ENCODE peak calls at places on chromosomes 16 and 17, in seven cellular contexts. O is brain microvascular endothelial cell, X is K562, D is AG04450, V is lung, I is upper lobe of right lung, W is A549. K is an unnamed sample.

GRCh38 chr17:29032798-29033197 is 10.1 kb upstream of the PIPOX start:
- DNase-seq in O (no peak), X (no peak), D (no peak), V (no peak), I (no peak), W (no peak), K (no peak)

GRCh38 chr17:3546997-3547396 is 10.6 kb downstream of the TRPV3 start:
- DNase-seq in O (no peak), X (no peak), D (no peak), V (no peak), I (no peak), W (no peak), K (no peak)

GRCh38 chr17:71232801-71233559 is 887.8 kb upstream of the SOX9 start:
- DNase-seq in O (no peak), X (no peak), D (no peak), V (no peak), I (no peak), W (no peak), K (no peak)

GRCh38 chr17:13736915-13737314 is 135.2 kb upstream of the HS3ST3A1 start:
- DNase-seq in O (no peak), X (no peak), D (peak), V (no peak), I (no peak), W (no peak), K (no peak)

GRCh38 chr16:87543436-87544191 is 50.8 kb upstream of the ZCCHC14 start:
- DNase-seq in O (peak), X (no peak), D (no peak), V (no peak), I (no peak), W (no peak), K (no peak)

GRCh38 chr17:61150686-61151299 is 248.8 kb upstream of the TBX2 start:
- DNase-seq in O (no peak), X (no peak), D (no peak), V (no peak), I (no peak), W (no peak), K (no peak)

GRCh38 chr17:48054238-48055185 is 6.4 kb downstream of the NFE2L1 start:
- DNase-seq in O (no peak), X (peak), D (no peak), V (peak), I (peak), W (no peak), K (peak)

GRCh38 chr16:66606000-66606751 is 1.7 kb downstream of the CMTM3 start:
- DNase-seq in O (no peak), X (no peak), D (no peak), V (no peak), I (no peak), W (no peak), K (peak)

GRCh38 chr17:43671075-43671692 is 9.5 kb upstream of the MEOX1 start:
- DNase-seq in O (peak), X (no peak), D (no peak), V (no peak), I (no peak), W (no peak), K (no peak)

GRCh38 chr16:84334058-84334457 is 34.3 kb upstream of the ATP2C2 start:
- DNase-seq in O (no peak), X (no peak), D (no peak), V (no peak), I (peak), W (no peak), K (no peak)

GRCh38 chr16:86991679-86992078 is 325.5 kb downstream of the C16orf95 start:
- DNase-seq in O (peak), X (no peak), D (peak), V (no peak), I (no peak), W (no peak), K (no peak)

GRCh38 chr17:69967910-69968411 is 107.1 kb upstream of the KCNJ16 start:
- DNase-seq in O (peak), X (no peak), D (peak), V (no peak), I (no peak), W (no peak), K (no peak)

GRCh38 chr17:55067697-55068439 is 99.3 kb downstream of the STXBP4 start:
- DNase-seq in O (no peak), X (peak), D (no peak), V (no peak), I (no peak), W (no peak), K (no peak)

GRCh38 chr17:78438694-78439325 is 60.4 kb downstream of the PGS1 start:
- DNase-seq in O (no peak), X (no peak), D (no peak), V (no peak), I (no peak), W (no peak), K (no peak)

GRCh38 chr17:50681260-50682200 is 26.2 kb downstream of the ANKRD40 start:
- DNase-seq in O (peak), X (peak), D (peak), V (no peak), I (peak), W (peak), K (peak)

GRCh38 chr17:10776372-10776771 is 27.5 kb downstream of the TMEM238L start:
- DNase-seq in O (no peak), X (no peak), D (no peak), V (no peak), I (no peak), W (no peak), K (no peak)

GRCh38 chr17:17326275-17326875 is 23.2 kb downstream of the NT5M start:
- DNase-seq in O (no peak), X (no peak), D (no peak), V (no peak), I (no peak), W (no peak), K (no peak)

GRCh38 chr16:14069818-14070217 is 1.3 kb upstream of the MRTFB start:
- DNase-seq in O (no peak), X (no peak), D (no peak), V (no peak), I (no peak), W (no peak), K (no peak)

GRCh38 chr17:66335797-66336196 is 33.4 kb downstream of the PRKCA start:
- DNase-seq in O (no peak), X (no peak), D (no peak), V (no peak), I (no peak), W (no peak), K (no peak)

GRCh38 chr17:66339563-66339962 is 37.1 kb downstream of the PRKCA start:
- DNase-seq in O (no peak), X (no peak), D (no peak), V (no peak), I (no peak), W (no peak), K (no peak)

GRCh38 chr17:66337268-66337667 is 34.9 kb downstream of the PRKCA start:
- DNase-seq in O (no peak), X (no peak), D (no peak), V (no peak), I (no peak), W (no peak), K (no peak)

GRCh38 chr17:66338937-66339336 is 36.5 kb downstream of the PRKCA start:
- DNase-seq in O (no peak), X (no peak), D (no peak), V (no peak), I (no peak), W (no peak), K (no peak)

DNA sequence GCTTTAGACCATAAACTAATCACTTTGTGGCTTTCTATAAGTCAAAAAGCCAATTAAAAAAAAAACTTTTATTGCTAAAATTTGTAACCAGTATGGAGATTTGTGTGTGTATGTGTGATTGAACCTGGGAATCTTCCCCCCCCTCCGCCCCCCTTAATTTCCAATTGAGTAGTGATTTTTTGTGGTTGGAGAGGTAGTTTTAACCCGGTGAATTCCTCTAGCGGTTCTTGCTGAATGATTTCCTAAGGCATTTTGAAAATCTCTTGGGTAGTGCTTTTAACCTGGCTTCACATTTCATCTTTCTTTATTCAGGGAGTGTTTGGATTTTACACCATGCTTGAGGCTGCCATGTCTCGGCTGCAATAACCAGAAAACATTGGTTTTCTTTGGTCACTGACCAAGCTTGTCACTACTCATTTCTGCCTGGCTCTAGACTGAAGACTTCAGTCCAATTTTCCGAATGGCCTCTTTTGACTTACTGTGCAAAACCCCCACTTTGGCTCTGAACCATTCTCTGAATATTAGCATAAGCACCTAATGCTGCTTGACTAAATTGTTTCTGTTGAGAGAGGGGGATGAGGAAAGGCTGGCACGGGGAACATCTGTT is 35.6 kb downstream of the PRKCA start:
- DNase-seq in O (no peak), X (no peak), D (no peak), V (no peak), I (no peak), W (no peak), K (no peak)
- H3K27ac ChIP-seq in O (no peak), X (no peak), D (no peak), V (no peak), I (no peak), W (no peak), K (no peak)

GRCh38 chr16:1978476-1979120 is 2.7 kb downstream of the NOXO1 start:
- DNase-seq in O (no peak), X (peak), D (no peak), V (no peak), I (no peak), W (no peak), K (no peak)
- H3K4me3 ChIP-seq in O (no peak), X (no peak), D (no peak), V (peak), I (peak), W (no peak), K (no peak)

GRCh38 chr17:73952498-73953205 is 250.8 kb upstream of the RPL38 start:
- DNase-seq in O (no peak), X (peak), D (no peak), V (no peak), I (peak), W (peak), K (peak)
- TF ChIP-seq CTCF in O (no peak), X (peak), D (no peak), V (peak), I (peak), W (peak), K (peak)

GRCh38 chr17:75819116-75819515 is 25.1 kb downstream of the UNC13D start:
- DNase-seq in O (no peak), X (no peak), D (no peak), V (no peak), I (no peak), W (no peak), K (peak)
- H3K27ac ChIP-seq in O (no peak), X (no peak), D (no peak), V (no peak), I (no peak), W (no peak), K (no peak)

DNA sequence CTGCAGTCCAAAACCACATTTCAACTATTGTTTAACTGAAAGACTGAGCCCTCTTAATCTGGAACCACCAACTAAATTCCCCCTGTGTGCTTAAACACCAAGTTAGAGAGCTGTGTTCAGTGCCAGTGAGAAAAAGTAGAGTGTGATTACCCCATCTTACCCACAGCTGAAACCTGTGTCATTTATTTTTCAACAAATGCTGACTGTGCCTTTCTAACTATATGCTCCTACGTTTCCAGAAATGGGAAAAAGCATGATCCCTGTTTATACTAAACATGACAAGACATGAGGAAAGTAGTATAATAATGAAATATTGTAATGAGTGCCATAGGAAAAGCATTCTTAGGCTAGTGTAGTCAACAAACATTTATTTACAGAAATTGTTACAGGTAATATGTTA is 7.4 kb upstream of the TOX3 start:
- DNase-seq in O (no peak), X (no peak), D (no peak), V (no peak), I (no peak), W (no peak), K (no peak)
- H3K4me3 ChIP-seq in O (no peak), X (no peak), D (no peak), V (no peak), I (no peak), W (no peak), K (no peak)

GRCh38 chr17:37547986-37548385 is 58.3 kb downstream of the DUSP14 start:
- DNase-seq in O (no peak), X (no peak), D (no peak), V (no peak), I (no peak), W (no peak), K (no peak)

GRCh38 chr17:37541880-37542675 is 52.4 kb downstream of the DUSP14 start:
- DNase-seq in O (peak), X (no peak), D (no peak), V (no peak), I (no peak), W (no peak), K (no peak)

GRCh38 chr17:37543527-37544122 is 53.9 kb downstream of the DUSP14 start:
- DNase-seq in O (no peak), X (no peak), D (no peak), V (no peak), I (no peak), W (no peak), K (no peak)

GRCh38 chr17:37551788-37552187 is 57.4 kb downstream of the SYNRG start:
- DNase-seq in O (no peak), X (no peak), D (no peak), V (no peak), I (no peak), W (no peak), K (no peak)

GRCh38 chr17:37546242-37546641 is 56.6 kb downstream of the DUSP14 start:
- DNase-seq in O (no peak), X (no peak), D (no peak), V (no peak), I (no peak), W (no peak), K (no peak)
- TF ChIP-seq CTCF in O (no peak), X (no peak), D (no peak), V (no peak), I (no peak), W (no peak), K (no peak)

DNA sequence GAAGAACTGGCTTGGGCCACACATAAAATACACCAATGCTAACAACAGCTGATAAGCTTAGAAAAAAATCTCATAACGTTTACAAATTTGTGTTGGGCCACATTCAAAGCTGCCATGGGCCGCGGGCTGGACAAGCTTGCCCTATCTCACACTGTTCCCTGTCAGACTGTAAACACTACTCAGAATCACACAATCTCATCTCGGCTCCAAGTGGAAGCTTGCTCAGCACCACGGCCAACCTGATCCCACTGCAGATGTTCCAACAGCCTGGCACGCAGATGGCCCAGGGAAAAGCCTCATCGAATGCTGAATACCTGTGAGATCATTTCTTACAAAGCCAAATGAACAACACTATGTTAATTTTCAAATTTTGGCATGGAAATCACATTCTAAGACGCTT is 125.8 kb downstream of the ANKRD11 start:
- DNase-seq in O (no peak), X (no peak), D (peak), V (no peak), I (peak), W (no peak), K (no peak)
- H3K27ac ChIP-seq in O (peak), X (no peak), D (peak), V (peak), I (no peak), W (no peak), K (no peak)

K was measured in WERI-Rb-1.